ENCODE peak calls at places on chromosome 2, in eight cellular contexts. One of them, this sample, is unnamed. For H3K9me3 and H3K4me1, the result is how much of the 10 kb centered on the place peaks cover.

GRCh38 chr2:66418381-66418780 is 16.5 kb upstream of the MEIS1 start:
- DNase-seq in pancreas: no peak
- DNase-seq in IMR-90: no peak
- DNase-seq in endodermal cell: no peak
- DNase-seq in tibial artery: no peak
- DNase-seq in cardiac muscle cell: no peak
- DNase-seq in CD4-positive, CD25-positive, alpha-beta regulatory T cell: no peak
- DNase-seq in PC-3: no peak
- DNase-seq in this sample: no peak

GRCh38 chr2:25043241-25043867 is 1.5 kb downstream of the EFR3B start:
- DNase-seq in tibial artery: no peak
- DNase-seq in pancreas: no peak
- DNase-seq in endodermal cell: peak
- DNase-seq in cardiac muscle cell: peak
- DNase-seq in CD4-positive, CD25-positive, alpha-beta regulatory T cell: no peak
- DNase-seq in PC-3: peak
- DNase-seq in IMR-90: peak
- DNase-seq in this sample: no peak

GRCh38 chr2:191314697-191315364 is 69.6 kb downstream of the MYO1B start:
- DNase-seq in pancreas: no peak
- DNase-seq in IMR-90: no peak
- DNase-seq in PC-3: no peak
- DNase-seq in cardiac muscle cell: no peak
- DNase-seq in endodermal cell: no peak
- DNase-seq in tibial artery: no peak
- DNase-seq in CD4-positive, CD25-positive, alpha-beta regulatory T cell: no peak
- DNase-seq in this sample: no peak

GRCh38 chr2:239186958-239187357 is 213.9 kb downstream of the HDAC4 start:
- DNase-seq in endodermal cell: peak
- DNase-seq in cardiac muscle cell: no peak
- DNase-seq in PC-3: no peak
- DNase-seq in pancreas: no peak
- DNase-seq in IMR-90: no peak
- DNase-seq in CD4-positive, CD25-positive, alpha-beta regulatory T cell: no peak
- DNase-seq in tibial artery: peak
- DNase-seq in this sample: no peak

GRCh38 chr2:46306320-46306719 is 9.1 kb downstream of the EPAS1 start:
- DNase-seq in IMR-90: peak
- DNase-seq in pancreas: no peak
- DNase-seq in CD4-positive, CD25-positive, alpha-beta regulatory T cell: no peak
- DNase-seq in tibial artery: no peak
- DNase-seq in endodermal cell: no peak
- DNase-seq in PC-3: peak
- DNase-seq in cardiac muscle cell: no peak
- DNase-seq in this sample: no peak

GRCh38 chr2:183081908-183082307 is 3.4 kb downstream of the DUSP19 start:
- DNase-seq in pancreas: no peak
- DNase-seq in CD4-positive, CD25-positive, alpha-beta regulatory T cell: no peak
- DNase-seq in PC-3: no peak
- DNase-seq in endodermal cell: no peak
- DNase-seq in cardiac muscle cell: peak
- DNase-seq in IMR-90: peak
- DNase-seq in tibial artery: no peak
- DNase-seq in this sample: no peak

GRCh38 chr2:66851449-66851872 is 416.5 kb downstream of the MEIS1 start:
- DNase-seq in endodermal cell: no peak
- DNase-seq in pancreas: no peak
- DNase-seq in IMR-90: peak
- DNase-seq in tibial artery: no peak
- DNase-seq in PC-3: peak
- DNase-seq in CD4-positive, CD25-positive, alpha-beta regulatory T cell: no peak
- DNase-seq in cardiac muscle cell: no peak
- DNase-seq in this sample: no peak

GRCh38 chr2:38074047-38074774 is 1.7 kb downstream of the CYP1B1 start:
- DNase-seq in CD4-positive, CD25-positive, alpha-beta regulatory T cell: no peak
- DNase-seq in cardiac muscle cell: no peak
- DNase-seq in endodermal cell: peak
- DNase-seq in PC-3: peak
- DNase-seq in IMR-90: no peak
- DNase-seq in pancreas: no peak
- DNase-seq in tibial artery: no peak
- DNase-seq in this sample: peak

GRCh38 chr2:239396881-239397681 is 3.7 kb downstream of the HDAC4 start:
- DNase-seq in cardiac muscle cell: peak
- DNase-seq in tibial artery: no peak
- DNase-seq in pancreas: peak
- DNase-seq in endodermal cell: peak
- DNase-seq in CD4-positive, CD25-positive, alpha-beta regulatory T cell: peak
- DNase-seq in IMR-90: no peak
- DNase-seq in PC-3: no peak
- DNase-seq in this sample: no peak

GRCh38 chr2:110838657-110839357 is 106.4 kb downstream of the ACOXL start:
- DNase-seq in cardiac muscle cell: no peak
- DNase-seq in CD4-positive, CD25-positive, alpha-beta regulatory T cell: no peak
- DNase-seq in IMR-90: no peak
- DNase-seq in tibial artery: no peak
- DNase-seq in pancreas: no peak
- DNase-seq in PC-3: no peak
- DNase-seq in endodermal cell: no peak
- DNase-seq in this sample: no peak

GRCh38 chr2:174325932-174326879 is 8.5 kb upstream of the SP9 start:
- DNase-seq in endodermal cell: peak
- DNase-seq in IMR-90: peak
- DNase-seq in CD4-positive, CD25-positive, alpha-beta regulatory T cell: no peak
- DNase-seq in tibial artery: no peak
- DNase-seq in cardiac muscle cell: no peak
- DNase-seq in PC-3: no peak
- DNase-seq in pancreas: peak
- DNase-seq in this sample: peak

GRCh38 chr2:205704101-205704741 is 21.9 kb downstream of the NRP2 start:
- DNase-seq in endodermal cell: peak
- DNase-seq in CD4-positive, CD25-positive, alpha-beta regulatory T cell: no peak
- DNase-seq in tibial artery: no peak
- DNase-seq in IMR-90: peak
- DNase-seq in PC-3: no peak
- DNase-seq in cardiac muscle cell: no peak
- DNase-seq in pancreas: no peak
- DNase-seq in this sample: peak

GRCh38 chr2:160918909-160919503 is 241.2 kb upstream of the TANK start:
- DNase-seq in cardiac muscle cell: peak
- DNase-seq in endodermal cell: peak
- DNase-seq in pancreas: peak
- DNase-seq in tibial artery: peak
- DNase-seq in IMR-90: peak
- DNase-seq in CD4-positive, CD25-positive, alpha-beta regulatory T cell: no peak
- DNase-seq in PC-3: peak
- DNase-seq in this sample: peak

GRCh38 chr2:79935046-79935729 is 369.4 kb downstream of the LRRTM1 start:
- DNase-seq in PC-3: no peak
- DNase-seq in cardiac muscle cell: no peak
- DNase-seq in pancreas: no peak
- DNase-seq in CD4-positive, CD25-positive, alpha-beta regulatory T cell: no peak
- DNase-seq in tibial artery: no peak
- DNase-seq in endodermal cell: no peak
- DNase-seq in IMR-90: no peak
- DNase-seq in this sample: no peak

GRCh38 chr2:24508878-24509277 is 17.8 kb downstream of the NCOA1 start:
- DNase-seq in PC-3: no peak
- DNase-seq in pancreas: no peak
- DNase-seq in CD4-positive, CD25-positive, alpha-beta regulatory T cell: no peak
- DNase-seq in cardiac muscle cell: no peak
- DNase-seq in tibial artery: no peak
- DNase-seq in endodermal cell: no peak
- DNase-seq in IMR-90: no peak
- DNase-seq in this sample: no peak

GRCh38 chr2:241432824-241433448 is 75.4 kb downstream of the STK25 start:
- DNase-seq in tibial artery: no peak
- DNase-seq in endodermal cell: no peak
- DNase-seq in pancreas: no peak
- DNase-seq in PC-3: no peak
- DNase-seq in IMR-90: no peak
- DNase-seq in cardiac muscle cell: no peak
- DNase-seq in CD4-positive, CD25-positive, alpha-beta regulatory T cell: no peak
- DNase-seq in this sample: no peak

GRCh38 chr2:35184471-35184870 is 1171.1 kb upstream of the CRIM1 start:
- DNase-seq in endodermal cell: no peak
- DNase-seq in CD4-positive, CD25-positive, alpha-beta regulatory T cell: no peak
- DNase-seq in cardiac muscle cell: no peak
- DNase-seq in IMR-90: no peak
- DNase-seq in tibial artery: no peak
- DNase-seq in pancreas: no peak
- DNase-seq in PC-3: no peak
- DNase-seq in this sample: no peak

GRCh38 chr2:121596221-121597080 is 52.8 kb downstream of the CLASP1 start:
- DNase-seq in cardiac muscle cell: peak
- DNase-seq in endodermal cell: peak
- DNase-seq in IMR-90: peak
- DNase-seq in tibial artery: peak
- DNase-seq in pancreas: no peak
- DNase-seq in PC-3: peak
- DNase-seq in CD4-positive, CD25-positive, alpha-beta regulatory T cell: no peak
- DNase-seq in this sample: peak

GRCh38 chr2:185857676-185858075 is 119.1 kb downstream of the FSIP2 start:
- DNase-seq in pancreas: no peak
- DNase-seq in IMR-90: no peak
- DNase-seq in endodermal cell: no peak
- DNase-seq in tibial artery: no peak
- DNase-seq in PC-3: no peak
- DNase-seq in CD4-positive, CD25-positive, alpha-beta regulatory T cell: no peak
- DNase-seq in cardiac muscle cell: no peak
- DNase-seq in this sample: no peak

DNA sequence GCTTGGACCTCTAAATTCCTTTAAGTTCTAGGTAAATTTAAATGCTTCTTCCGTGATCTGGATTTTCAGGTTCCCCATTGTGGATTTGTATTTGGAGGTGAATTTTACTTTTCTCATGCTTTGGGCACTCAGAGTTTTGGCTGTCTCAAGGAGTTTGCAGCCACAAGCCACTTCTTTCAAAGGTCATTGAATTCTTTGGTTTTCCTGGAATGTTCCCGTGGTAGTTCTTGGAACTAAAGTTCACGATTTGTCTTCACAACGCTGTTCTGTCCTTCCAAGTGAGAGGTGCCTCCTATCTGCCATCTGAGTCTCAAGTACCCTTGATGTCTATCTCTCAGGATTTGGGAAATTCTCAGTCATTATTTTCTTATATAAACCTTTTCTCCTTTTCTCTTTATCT is 1438.7 kb upstream of the ZEB2 start:
- DNase-seq in endodermal cell: no peak
- DNase-seq in IMR-90: no peak
- DNase-seq in cardiac muscle cell: no peak
- DNase-seq in CD4-positive, CD25-positive, alpha-beta regulatory T cell: no peak
- DNase-seq in pancreas: no peak
- DNase-seq in PC-3: no peak
- DNase-seq in tibial artery: no peak
- DNase-seq in this sample: no peak
- H3K9me3 ChIP-seq in endodermal cell: under half
- H3K9me3 ChIP-seq in IMR-90: under half
- H3K9me3 ChIP-seq in cardiac muscle cell: under half
- H3K9me3 ChIP-seq in CD4-positive, CD25-positive, alpha-beta regulatory T cell: under half
- H3K9me3 ChIP-seq in pancreas: under half
- H3K9me3 ChIP-seq in PC-3: under half
- H3K9me3 ChIP-seq in tibial artery: under half
- H3K9me3 ChIP-seq in this sample: under half

DNA sequence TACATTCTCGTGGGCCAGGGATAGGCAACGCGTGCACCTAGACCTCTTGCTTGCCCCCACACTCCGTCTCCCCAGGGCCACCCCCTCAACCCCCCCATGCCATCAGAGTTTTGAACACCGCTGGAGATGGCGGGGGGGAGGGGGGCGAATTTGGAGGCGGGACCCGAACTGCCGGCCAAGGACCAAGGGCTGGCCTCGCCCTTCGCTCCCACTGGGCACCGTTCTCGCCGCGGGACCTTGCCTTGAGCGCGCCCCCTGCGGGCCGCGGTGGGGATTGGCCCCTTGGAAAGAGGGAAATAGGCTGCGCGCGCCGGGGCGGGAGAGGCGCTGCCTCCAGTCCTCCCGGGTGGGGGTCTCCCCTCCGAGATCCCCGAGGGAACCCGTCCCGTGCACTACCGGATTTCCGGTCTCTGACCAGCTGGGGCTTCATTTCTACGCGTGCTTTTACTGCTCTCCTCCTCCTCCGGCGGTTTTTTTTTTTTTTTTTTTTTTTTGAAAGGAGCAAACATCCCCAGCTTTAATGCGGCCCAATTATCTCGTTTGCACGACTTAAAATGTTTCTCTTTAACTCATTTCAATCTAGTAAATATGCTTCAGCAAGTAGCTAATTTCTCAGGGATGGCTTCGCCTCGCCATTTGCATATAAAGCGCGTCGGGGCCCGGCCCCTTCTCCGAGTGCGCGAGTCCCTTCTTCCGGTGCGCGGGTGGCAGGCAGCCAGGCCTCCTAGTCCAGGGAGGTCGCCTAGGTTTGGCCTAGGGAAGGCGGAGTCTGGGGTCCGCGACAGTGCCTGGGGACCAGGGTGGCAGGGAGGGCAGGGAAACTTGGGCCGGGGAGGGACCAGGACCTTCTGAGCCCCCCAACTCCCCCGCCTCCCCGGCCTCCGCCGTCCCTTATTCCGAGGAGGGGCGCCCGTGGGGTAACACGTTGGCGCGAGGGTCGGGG is 10.1 kb upstream of the GBX2 start:
- DNase-seq in pancreas: peak
- DNase-seq in CD4-positive, CD25-positive, alpha-beta regulatory T cell: no peak
- DNase-seq in tibial artery: peak
- DNase-seq in cardiac muscle cell: peak
- DNase-seq in IMR-90: peak
- DNase-seq in endodermal cell: peak
- DNase-seq in PC-3: peak
- DNase-seq in this sample: peak
- H3K4me3 ChIP-seq in pancreas: peak
- H3K4me3 ChIP-seq in CD4-positive, CD25-positive, alpha-beta regulatory T cell: no peak
- H3K4me3 ChIP-seq in tibial artery: peak
- H3K4me3 ChIP-seq in cardiac muscle cell: peak
- H3K4me3 ChIP-seq in IMR-90: peak
- H3K4me3 ChIP-seq in endodermal cell: peak
- H3K4me3 ChIP-seq in PC-3: peak
- H3K4me3 ChIP-seq in this sample: peak

DNA sequence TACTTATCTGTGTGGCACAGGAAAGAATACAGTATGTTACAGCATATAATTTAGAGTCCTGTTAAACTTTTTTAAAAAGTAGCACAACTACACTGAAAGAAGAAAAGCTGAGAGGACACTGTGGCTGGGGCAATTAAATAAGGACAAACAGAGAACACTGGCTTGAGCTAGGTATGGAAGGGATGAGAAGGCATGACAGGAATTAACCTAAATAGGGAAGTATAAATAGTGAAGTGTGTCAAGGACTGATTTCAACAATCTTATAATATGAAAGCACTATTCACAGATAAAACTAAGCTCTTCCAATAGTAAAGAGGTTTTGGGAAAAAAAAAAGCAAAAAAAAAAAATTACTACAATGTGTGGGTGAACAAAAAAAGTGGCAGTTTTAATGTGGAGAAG is 45.6 kb downstream of the PPP3R1 start:
- DNase-seq in CD4-positive, CD25-positive, alpha-beta regulatory T cell: no peak
- DNase-seq in IMR-90: no peak
- DNase-seq in pancreas: no peak
- DNase-seq in endodermal cell: no peak
- DNase-seq in PC-3: no peak
- DNase-seq in tibial artery: no peak
- DNase-seq in cardiac muscle cell: no peak
- DNase-seq in this sample: no peak
- H3K4me1 ChIP-seq in CD4-positive, CD25-positive, alpha-beta regulatory T cell: under half
- H3K4me1 ChIP-seq in IMR-90: under half
- H3K4me1 ChIP-seq in pancreas: under half
- H3K4me1 ChIP-seq in endodermal cell: under half
- H3K4me1 ChIP-seq in PC-3: under half
- H3K4me1 ChIP-seq in tibial artery: under half
- H3K4me1 ChIP-seq in cardiac muscle cell: under half
- H3K4me1 ChIP-seq in this sample: under half

GRCh38 chr2:86552889-86553288 is 10.4 kb downstream of the CHMP3 start:
- DNase-seq in IMR-90: no peak
- DNase-seq in tibial artery: no peak
- DNase-seq in endodermal cell: no peak
- DNase-seq in cardiac muscle cell: no peak
- DNase-seq in PC-3: no peak
- DNase-seq in pancreas: no peak
- DNase-seq in CD4-positive, CD25-positive, alpha-beta regulatory T cell: peak
- DNase-seq in this sample: peak
- H3K9me3 ChIP-seq in IMR-90: under half
- H3K9me3 ChIP-seq in tibial artery: under half
- H3K9me3 ChIP-seq in endodermal cell: half or more
- H3K9me3 ChIP-seq in cardiac muscle cell: under half
- H3K9me3 ChIP-seq in PC-3: under half
- H3K9me3 ChIP-seq in pancreas: under half
- H3K9me3 ChIP-seq in CD4-positive, CD25-positive, alpha-beta regulatory T cell: under half
- H3K9me3 ChIP-seq in this sample: under half

This sample was measured in right cardiac atrium.